ENCODE peak calls at places on chromosomes 4 and X, in ten cellular contexts. One of them, this sample, is unnamed.

GRCh38 chrX:10381218-10381617 is 224.4 kb downstream of the CLCN4 start:
- DNase-seq in mammary epithelial cell: peak
- DNase-seq in RWPE1: peak
- DNase-seq in nucleus accumbens: no peak
- DNase-seq in stimulated activated CD4-positive, alpha-beta T cell treated with anti-CD3 and anti-CD28 coated beads, Interleukin-1b, Interleukin-23, amount 100 ng/mL, for 48 hours: no peak
- DNase-seq in AG10803: no peak
- DNase-seq in GM18507: no peak
- DNase-seq in T-helper 1 cell: no peak
- DNase-seq in IMR-90: no peak
- DNase-seq in brain microvascular endothelial cell: no peak
- DNase-seq in this sample: no peak

GRCh38 chr4:110754726-110755125 is 131.8 kb upstream of the PITX2 start:
- DNase-seq in mammary epithelial cell: no peak
- DNase-seq in RWPE1: no peak
- DNase-seq in nucleus accumbens: no peak
- DNase-seq in stimulated activated CD4-positive, alpha-beta T cell treated with anti-CD3 and anti-CD28 coated beads, Interleukin-1b, Interleukin-23, amount 100 ng/mL, for 48 hours: no peak
- DNase-seq in AG10803: peak
- DNase-seq in GM18507: no peak
- DNase-seq in T-helper 1 cell: no peak
- DNase-seq in IMR-90: no peak
- DNase-seq in brain microvascular endothelial cell: no peak
- DNase-seq in this sample: no peak

GRCh38 chr4:140367738-140368137 is 5.7 kb upstream of the SCOC start:
- DNase-seq in mammary epithelial cell: peak
- DNase-seq in RWPE1: peak
- DNase-seq in nucleus accumbens: no peak
- DNase-seq in stimulated activated CD4-positive, alpha-beta T cell treated with anti-CD3 and anti-CD28 coated beads, Interleukin-1b, Interleukin-23, amount 100 ng/mL, for 48 hours: no peak
- DNase-seq in AG10803: peak
- DNase-seq in GM18507: no peak
- DNase-seq in T-helper 1 cell: no peak
- DNase-seq in IMR-90: peak
- DNase-seq in brain microvascular endothelial cell: peak
- DNase-seq in this sample: no peak

GRCh38 chr4:185508162-185508561 is 27.1 kb downstream of the PDLIM3 start:
- DNase-seq in mammary epithelial cell: peak
- DNase-seq in RWPE1: peak
- DNase-seq in nucleus accumbens: no peak
- DNase-seq in stimulated activated CD4-positive, alpha-beta T cell treated with anti-CD3 and anti-CD28 coated beads, Interleukin-1b, Interleukin-23, amount 100 ng/mL, for 48 hours: no peak
- DNase-seq in AG10803: no peak
- DNase-seq in GM18507: no peak
- DNase-seq in T-helper 1 cell: no peak
- DNase-seq in IMR-90: no peak
- DNase-seq in brain microvascular endothelial cell: no peak
- DNase-seq in this sample: peak

GRCh38 chr4:75497133-75497532 is 17.1 kb downstream of the RCHY1 start:
- DNase-seq in mammary epithelial cell: peak
- DNase-seq in RWPE1: no peak
- DNase-seq in nucleus accumbens: no peak
- DNase-seq in stimulated activated CD4-positive, alpha-beta T cell treated with anti-CD3 and anti-CD28 coated beads, Interleukin-1b, Interleukin-23, amount 100 ng/mL, for 48 hours: no peak
- DNase-seq in AG10803: peak
- DNase-seq in GM18507: no peak
- DNase-seq in T-helper 1 cell: no peak
- DNase-seq in IMR-90: peak
- DNase-seq in brain microvascular endothelial cell: no peak
- DNase-seq in this sample: no peak

GRCh38 chr4:13264126-13264525 is 220.0 kb downstream of the RAB28 start:
- DNase-seq in mammary epithelial cell: peak
- DNase-seq in RWPE1: no peak
- DNase-seq in nucleus accumbens: no peak
- DNase-seq in stimulated activated CD4-positive, alpha-beta T cell treated with anti-CD3 and anti-CD28 coated beads, Interleukin-1b, Interleukin-23, amount 100 ng/mL, for 48 hours: no peak
- DNase-seq in AG10803: no peak
- DNase-seq in GM18507: no peak
- DNase-seq in T-helper 1 cell: no peak
- DNase-seq in IMR-90: no peak
- DNase-seq in brain microvascular endothelial cell: peak
- DNase-seq in this sample: no peak

GRCh38 chr4:41573458-41574129 is 35.6 kb downstream of the LIMCH1 start:
- DNase-seq in mammary epithelial cell: no peak
- DNase-seq in RWPE1: peak
- DNase-seq in nucleus accumbens: no peak
- DNase-seq in stimulated activated CD4-positive, alpha-beta T cell treated with anti-CD3 and anti-CD28 coated beads, Interleukin-1b, Interleukin-23, amount 100 ng/mL, for 48 hours: no peak
- DNase-seq in AG10803: peak
- DNase-seq in GM18507: no peak
- DNase-seq in T-helper 1 cell: no peak
- DNase-seq in IMR-90: no peak
- DNase-seq in brain microvascular endothelial cell: no peak
- DNase-seq in this sample: no peak

GRCh38 chrX:73855546-73855945 is 292.5 kb downstream of the CHIC1 start:
- DNase-seq in mammary epithelial cell: peak
- DNase-seq in RWPE1: peak
- DNase-seq in nucleus accumbens: peak
- DNase-seq in stimulated activated CD4-positive, alpha-beta T cell treated with anti-CD3 and anti-CD28 coated beads, Interleukin-1b, Interleukin-23, amount 100 ng/mL, for 48 hours: peak
- DNase-seq in AG10803: peak
- DNase-seq in GM18507: no peak
- DNase-seq in T-helper 1 cell: peak
- DNase-seq in IMR-90: peak
- DNase-seq in brain microvascular endothelial cell: peak
- DNase-seq in this sample: peak

GRCh38 chr4:84994280-84994679 is 27.8 kb upstream of the WDFY3 start:
- DNase-seq in mammary epithelial cell: peak
- DNase-seq in RWPE1: no peak
- DNase-seq in nucleus accumbens: no peak
- DNase-seq in stimulated activated CD4-positive, alpha-beta T cell treated with anti-CD3 and anti-CD28 coated beads, Interleukin-1b, Interleukin-23, amount 100 ng/mL, for 48 hours: no peak
- DNase-seq in AG10803: peak
- DNase-seq in GM18507: no peak
- DNase-seq in T-helper 1 cell: no peak
- DNase-seq in IMR-90: no peak
- DNase-seq in brain microvascular endothelial cell: no peak
- DNase-seq in this sample: no peak

GRCh38 chr4:101643201-101643600 is 147.3 kb upstream of the BANK1 start:
- DNase-seq in mammary epithelial cell: peak
- DNase-seq in RWPE1: peak
- DNase-seq in nucleus accumbens: no peak
- DNase-seq in stimulated activated CD4-positive, alpha-beta T cell treated with anti-CD3 and anti-CD28 coated beads, Interleukin-1b, Interleukin-23, amount 100 ng/mL, for 48 hours: no peak
- DNase-seq in AG10803: no peak
- DNase-seq in GM18507: no peak
- DNase-seq in T-helper 1 cell: no peak
- DNase-seq in IMR-90: no peak
- DNase-seq in brain microvascular endothelial cell: no peak
- DNase-seq in this sample: no peak